ENCODE peak calls at places on chromosomes 2 and 18, in four cellular contexts. F, J, R and B are unnamed samples.

GRCh38 chr18:56853961-56854360 is 202.8 kb downstream of the WDR7 start:
- DNase-seq in F (no peak), J (no peak), R (no peak), B (no peak)

GRCh38 chr2:230441188-230441897 is 25.3 kb downstream of the SP100 start:
- DNase-seq in F (no peak), J (no peak), R (peak), B (no peak)

GRCh38 chr2:204437815-204438766 is 107.2 kb upstream of the PARD3B start:
- DNase-seq in F (no peak), J (no peak), R (no peak), B (no peak)

GRCh38 chr2:11123856-11124759 is 31.2 kb upstream of the SLC66A3 start:
- DNase-seq in F (peak), J (peak), R (peak), B (peak)

GRCh38 chr2:13201924-13202323 is 485.2 kb downstream of the TRIB2 start:
- DNase-seq in F (no peak), J (no peak), R (no peak), B (no peak)

GRCh38 chr2:136025057-136025973 is 39.9 kb upstream of the DARS1 start:
- DNase-seq in F (peak), J (no peak), R (peak), B (peak)

GRCh38 chr2:161400076-161400475 is 16.0 kb upstream of the TBR1 start:
- DNase-seq in F (no peak), J (no peak), R (no peak), B (no peak)

GRCh38 chr2:158905824-158906223 is 62.6 kb upstream of the TANC1 start:
- DNase-seq in F (no peak), J (no peak), R (no peak), B (no peak)

GRCh38 chr18:48777737-48778111 is 173.0 kb downstream of the SMAD7 start:
- DNase-seq in F (no peak), J (no peak), R (no peak), B (no peak)

GRCh38 chr2:98757904-98758421 is 27.0 kb upstream of the MGAT4A start:
- DNase-seq in F (no peak), J (peak), R (peak), B (peak)

GRCh38 chr2:131008967-131009366 is 84.3 kb downstream of the FAM168B start:
- DNase-seq in F (no peak), J (no peak), R (no peak), B (no peak)

GRCh38 chr2:135820003-135820618 is 16.9 kb downstream of the LCT start:
- DNase-seq in F (no peak), J (peak), R (no peak), B (no peak)

GRCh38 chr2:20106746-20107145 is 55.3 kb upstream of the LAPTM4A start:
- DNase-seq in F (no peak), J (no peak), R (no peak), B (no peak)

GRCh38 chr2:143646271-143646670 is 517.1 kb downstream of the ARHGAP15 start:
- DNase-seq in F (no peak), J (no peak), R (no peak), B (no peak)

GRCh38 chr2:120915670-120916069 is 180.0 kb downstream of the GLI2 start:
- DNase-seq in F (no peak), J (no peak), R (no peak), B (no peak)